ENCODE peak calls at places on chromosome 1, in four cellular contexts. L is ovary, X is heart right ventricle, P is tibial nerve. F is an unnamed sample. For H3K4me1, the result is how much of the 10 kb centered on the place peaks cover.

GRCh38 chr1:84675106-84675505 is 15.2 kb downstream of the SSX2IP start:
- DNase-seq in L (no peak), X (no peak), P (no peak), F (no peak)

GRCh38 chr1:51192213-51192843 is 43.7 kb upstream of the RNF11 start:
- DNase-seq in L (peak), X (peak), P (peak), F (peak)

GRCh38 chr1:65541161-65541560 is 120.7 kb downstream of the LEPR start:
- DNase-seq in L (no peak), X (no peak), P (no peak), F (peak)

GRCh38 chr1:9850442-9851162 is 26.8 kb upstream of the CLSTN1 start:
- DNase-seq in L (no peak), X (no peak), P (no peak), F (no peak)

GRCh38 chr1:2242814-2243725 is 15.0 kb downstream of the SKI start:
- DNase-seq in L (no peak), X (no peak), P (no peak), F (no peak)

GRCh38 chr1:92961896-92962752 is 862 bp upstream of the DIPK1A start:
- DNase-seq in L (peak), X (peak), P (peak), F (peak)

GRCh38 chr1:101257500-101258325 is 20.9 kb downstream of the S1PR1 start:
- DNase-seq in L (no peak), X (no peak), P (no peak), F (no peak)

GRCh38 chr1:237444120-237444790 is 402.3 kb downstream of the RYR2 start:
- DNase-seq in L (no peak), X (no peak), P (no peak), F (no peak)

GRCh38 chr1:22077728-22078127 is 25.2 kb downstream of the CDC42 start:
- DNase-seq in L (no peak), X (no peak), P (no peak), F (peak)

GRCh38 chr1:169550294-169550693 is 36.0 kb downstream of the F5 start:
- DNase-seq in L (no peak), X (no peak), P (peak), F (peak)

GRCh38 chr1:32231843-32232432 is 9.7 kb downstream of the EIF3I start:
- DNase-seq in L (no peak), X (no peak), P (no peak), F (no peak)
- H3K4me1 ChIP-seq in L (under half), X (under half), P (under half), F (under half)

DNA sequence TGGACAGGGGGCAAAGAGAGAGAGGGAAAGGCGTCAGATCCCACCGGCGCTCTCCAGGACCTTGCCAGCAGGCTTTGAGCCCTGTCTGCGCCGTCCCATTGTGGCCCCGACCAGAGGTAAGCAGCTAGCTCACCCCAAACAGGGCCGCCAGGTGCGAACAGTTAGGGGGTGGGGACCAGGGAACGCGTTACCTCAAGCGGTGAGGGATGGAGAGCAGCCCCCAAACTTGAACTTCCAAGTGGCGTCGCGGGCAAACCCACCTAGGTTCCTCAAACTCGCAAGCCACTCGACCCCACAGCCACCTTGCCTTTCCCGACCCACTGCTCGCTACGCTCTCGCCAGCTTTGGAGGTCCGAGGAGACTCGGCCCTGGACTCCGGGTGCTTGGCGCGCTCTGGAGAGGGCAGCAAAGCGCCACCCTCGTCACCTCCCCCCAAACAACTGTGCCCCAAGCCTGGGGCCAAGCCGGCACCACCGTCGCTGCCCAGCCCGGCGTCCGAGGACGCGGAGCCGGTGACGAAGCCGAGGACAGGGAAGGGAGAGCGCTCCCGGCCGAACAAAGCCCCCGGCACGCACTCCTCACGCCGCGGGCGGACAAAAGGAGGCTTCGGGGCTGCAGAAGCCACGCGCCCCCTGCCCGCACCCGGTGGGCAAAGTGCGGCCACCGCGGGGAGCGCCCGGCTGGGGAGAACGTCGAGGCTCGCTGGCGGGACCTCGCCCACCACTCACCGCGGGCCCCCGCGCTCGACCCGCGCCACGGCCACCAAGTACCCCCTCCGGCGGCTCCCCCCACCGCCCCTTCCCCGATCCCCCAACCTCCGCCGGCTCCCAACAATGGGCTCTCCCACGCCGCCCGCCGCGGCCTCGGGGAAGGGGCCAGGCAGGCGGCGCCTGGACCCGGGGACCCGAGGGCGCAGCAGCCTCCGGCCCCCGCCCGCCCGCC is 984 bp downstream of the SSBP3 start:
- DNase-seq in L (peak), X (peak), P (no peak), F (no peak)
- H3K27ac ChIP-seq in L (peak), X (peak), P (peak), F (no peak)

DNA sequence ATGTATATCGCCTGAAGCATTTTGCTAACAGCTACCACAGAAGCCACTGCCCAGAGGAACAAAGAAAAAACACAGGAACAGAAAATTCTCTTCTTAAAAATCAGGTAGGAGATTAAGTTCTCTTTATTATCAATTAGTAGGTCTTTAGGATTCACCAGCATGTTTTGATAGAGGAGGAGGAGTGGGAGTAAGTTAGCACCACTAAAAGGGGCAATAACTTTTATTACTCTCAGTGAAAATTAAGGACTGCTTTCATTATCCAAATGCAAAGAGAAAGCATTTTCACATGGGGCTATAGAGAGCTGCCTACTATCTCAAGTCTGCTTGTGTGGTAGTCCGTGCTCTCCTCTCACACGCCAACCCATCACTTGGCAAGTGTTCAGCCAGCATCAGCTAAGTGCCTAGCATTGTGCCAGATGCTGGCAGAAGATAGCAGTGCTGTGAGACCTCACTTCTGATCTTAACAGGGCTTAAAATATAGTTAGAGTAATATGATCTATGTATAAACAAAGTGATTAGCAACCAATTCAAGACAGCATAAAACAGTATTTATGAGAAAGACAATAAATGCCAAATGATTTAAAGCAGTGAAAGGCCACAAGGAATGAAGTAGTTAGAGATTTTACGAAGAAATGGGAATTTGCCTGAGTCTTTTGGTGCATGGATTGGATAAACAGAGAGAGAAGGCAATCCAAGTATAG is 39.8 kb downstream of the ASTN1 start:
- DNase-seq in L (no peak), X (no peak), P (no peak), F (no peak)
- TF ChIP-seq CTCF in L (no peak), X (no peak), P (no peak), F (no peak)

DNA sequence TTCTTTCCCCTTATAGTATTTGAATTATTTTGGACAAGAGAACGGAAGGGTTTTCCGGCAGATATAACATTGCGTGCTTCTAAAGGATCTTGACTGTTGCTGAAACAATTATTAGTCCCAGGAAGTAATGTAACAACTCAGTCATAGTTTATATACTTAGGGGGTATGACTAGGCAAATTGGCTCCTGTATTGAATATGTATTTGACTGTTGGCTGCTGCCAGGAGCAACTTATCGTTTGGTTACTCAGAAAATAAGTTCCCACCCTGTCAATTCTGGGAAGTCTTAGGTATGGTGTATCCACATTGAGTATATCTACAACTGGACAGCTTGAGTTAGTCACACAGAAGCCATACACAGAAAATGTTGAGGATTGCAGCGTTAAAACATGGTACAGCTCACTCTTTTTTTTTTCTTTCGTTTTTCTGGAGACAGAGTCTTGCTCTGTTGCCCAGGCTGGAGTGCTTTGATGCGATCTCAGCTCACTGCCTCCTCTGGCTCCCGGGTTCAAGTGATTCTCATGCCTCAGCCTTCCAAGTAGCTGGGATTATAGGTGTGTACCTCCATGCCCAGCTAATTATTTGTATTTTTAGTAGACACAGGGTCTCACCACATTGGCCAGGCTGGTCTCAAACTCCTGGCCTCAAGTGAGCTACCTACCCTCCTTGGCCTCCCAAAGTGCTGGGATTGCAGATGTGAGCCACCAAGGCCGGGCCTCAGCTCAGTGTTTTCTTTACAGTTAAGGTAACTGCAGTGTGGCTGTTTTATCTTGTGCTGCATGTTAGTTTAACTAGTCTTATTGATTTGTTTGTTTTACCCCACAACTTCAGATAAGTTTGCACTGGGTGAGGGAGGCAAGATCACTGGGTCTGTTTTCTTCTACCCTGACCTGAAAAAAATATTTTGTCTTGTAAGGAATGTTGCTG is 10.2 kb downstream of the SMAP2 start:
- DNase-seq in L (no peak), X (no peak), P (no peak), F (no peak)
- H3K4me1 ChIP-seq in L (under half), X (under half), P (under half), F (under half)

GRCh38 chr1:19734472-19734999 is 65.2 kb downstream of the TMCO4 start:
- DNase-seq in L (no peak), X (no peak), P (no peak), F (no peak)
- H3K27ac ChIP-seq in L (no peak), X (no peak), P (no peak), F (no peak)

DNA sequence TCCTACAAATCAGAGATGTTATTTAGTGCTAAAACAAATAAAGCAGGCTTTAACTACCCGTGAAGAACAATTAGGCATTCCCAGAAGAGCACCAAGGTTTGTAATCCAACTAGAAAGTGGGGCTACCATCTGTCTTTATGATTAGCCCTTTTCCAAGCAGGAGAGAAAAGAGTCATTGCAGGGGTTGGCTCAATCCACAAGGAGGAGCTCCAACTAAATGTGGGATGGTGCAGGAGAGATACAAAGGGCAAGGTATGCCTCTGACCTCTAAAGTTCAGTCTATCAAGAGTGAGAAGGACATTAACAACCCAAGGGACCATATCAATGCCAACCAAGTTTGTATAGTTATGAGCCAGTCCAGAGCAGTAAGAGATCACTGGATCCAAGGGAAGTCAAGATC is 382.7 kb upstream of the DUSP10 start:
- DNase-seq in L (no peak), X (no peak), P (no peak), F (no peak)
- TF ChIP-seq CTCF in L (no peak), X (no peak), P (no peak), F (peak)

GRCh38 chr1:210588357-210588756 is 259.7 kb downstream of the HHAT start:
- DNase-seq in L (no peak), X (no peak), P (no peak), F (no peak)
- H3K4me1 ChIP-seq in L (under half), X (under half), P (under half), F (under half)

GRCh38 chr1:203640723-203641523 is 14.3 kb downstream of the ATP2B4 start:
- DNase-seq in L (no peak), X (no peak), P (no peak), F (no peak)

GRCh38 chr1:203636306-203636705 is 9.7 kb downstream of the ATP2B4 start:
- DNase-seq in L (no peak), X (no peak), P (no peak), F (peak)

GRCh38 chr1:203640117-203640516 is 13.5 kb downstream of the ATP2B4 start:
- DNase-seq in L (no peak), X (no peak), P (no peak), F (no peak)

GRCh38 chr1:203638076-203638475 is 11.4 kb downstream of the ATP2B4 start:
- DNase-seq in L (no peak), X (no peak), P (no peak), F (no peak)

GRCh38 chr1:203638914-203639313 is 12.3 kb downstream of the ATP2B4 start:
- DNase-seq in L (no peak), X (no peak), P (no peak), F (no peak)
- H3K27ac ChIP-seq in L (no peak), X (peak), P (no peak), F (no peak)

F was measured in foreskin keratinocyte.